ENCODE peak calls at places on chromosomes 4 and X, in seven cellular contexts. U is right lobe of liver, J is upper lobe of right lung, G is tibial artery, M is cardiac muscle cell, Z is IMR-90, R is adrenal gland. I is an unnamed sample.

GRCh38 chr4:5711479-5712184 is 631 bp downstream of the EVC start:
- DNase-seq in U (no peak), J (peak; percentile 75), G (no peak), M (peak; percentile 50), Z (peak; percentile 51), R (peak; percentile 36), I (peak; percentile 64)

GRCh38 chr4:87677731-87678130 is 27.7 kb downstream of the DMP1 start:
- DNase-seq in U (no peak), J (no peak), G (no peak), M (no peak), Z (no peak), R (no peak), I (no peak)

GRCh38 chrX:109830704-109831206 is 97.7 kb upstream of the ACSL4 start:
- DNase-seq in U (no peak), J (no peak), G (no peak), M (peak; percentile 74), Z (peak; percentile 75), R (no peak), I (no peak)

GRCh38 chrX:58025979-58026378 is 115.7 kb upstream of the ZXDA start:
- DNase-seq in U (no peak), J (no peak), G (no peak), M (peak; percentile 2), Z (peak; percentile 25), R (peak; percentile 34), I (no peak)

GRCh38 chr4:624705-625590 is at the start of gene PDE6B:
- DNase-seq in U (peak; percentile 24), J (no peak), G (peak; percentile 39), M (no peak), Z (no peak), R (no peak), I (no peak)

GRCh38 chr4:33316033-33316432 is 2595.9 kb downstream of the PCDH7 start:
- DNase-seq in U (no peak), J (no peak), G (no peak), M (peak; percentile 0), Z (no peak), R (no peak), I (no peak)

GRCh38 chr4:4397441-4397819 is 10.5 kb downstream of the NSG1 start:
- DNase-seq in U (no peak), J (no peak), G (no peak), M (no peak), Z (no peak), R (no peak), I (no peak)

GRCh38 chr4:145840162-145840768 is 98.4 kb downstream of the ZNF827 start:
- DNase-seq in U (no peak), J (no peak), G (no peak), M (peak; percentile 67), Z (peak; percentile 38), R (peak; percentile 18), I (no peak)

GRCh38 chrX:1601051-1601767 is 9.8 kb downstream of the AKAP17A start:
- DNase-seq in U (no peak), J (peak; percentile 58), G (peak; percentile 64), M (no peak), Z (no peak), R (peak; percentile 4), I (no peak)

GRCh38 chrX:129932137-129932791 is 26.3 kb downstream of the UTP14A start:
- DNase-seq in U (peak; percentile 88), J (peak; percentile 96), G (peak; percentile 96), M (peak; percentile 93), Z (peak; percentile 81), R (peak; percentile 95), I (peak; percentile 92)

GRCh38 chrX:2504706-2505332 is 4.0 kb upstream of the DHRSX start:
- DNase-seq in U (peak; percentile 33), J (no peak), G (no peak), M (no peak), Z (no peak), R (no peak), I (no peak)

GRCh38 chr4:105436414-105436813 is 37.4 kb downstream of the PPA2 start:
- DNase-seq in U (no peak), J (no peak), G (no peak), M (no peak), Z (no peak), R (no peak), I (no peak)

GRCh38 chr4:83328486-83328885 is 6.2 kb downstream of the HPSE start:
- DNase-seq in U (no peak), J (no peak), G (no peak), M (peak; percentile 9), Z (no peak), R (no peak), I (no peak)

GRCh38 chrX:22559506-22559905 is 286.8 kb downstream of the CBLL2 start:
- DNase-seq in U (no peak), J (no peak), G (no peak), M (no peak), Z (peak; percentile 19), R (no peak), I (no peak)

GRCh38 chrX:132059973-132060540 is 37.0 kb downstream of the STK26 start:
- DNase-seq in U (no peak), J (no peak), G (no peak), M (no peak), Z (no peak), R (no peak), I (no peak)

GRCh38 chrX:70041993-70042392 is 7.7 kb downstream of the AWAT2 start:
- DNase-seq in U (no peak), J (no peak), G (no peak), M (no peak), Z (no peak), R (no peak), I (no peak)

GRCh38 chr4:113467581-113467980 is 294.0 kb downstream of the CAMK2D start:
- DNase-seq in U (no peak), J (no peak), G (no peak), M (peak; percentile 76), Z (peak; percentile 68), R (peak; percentile 53), I (no peak)

GRCh38 chr4:76698141-76698540 is 199.8 kb downstream of the SOWAHB start:
- DNase-seq in U (no peak), J (no peak), G (no peak), M (no peak), Z (no peak), R (no peak), I (no peak)

GRCh38 chr4:949656-950055 is 17.4 kb downstream of the TMEM175 start:
- DNase-seq in U (no peak), J (peak; percentile 38), G (peak; percentile 39), M (no peak), Z (no peak), R (no peak), I (no peak)

GRCh38 chrX:17738002-17738713 is 865 bp downstream of the SCML1 start:
- DNase-seq in U (peak; percentile 60), J (peak; percentile 74), G (peak; percentile 77), M (peak; percentile 5), Z (peak; percentile 24), R (peak; percentile 67), I (peak; percentile 68)
- H3K4me3 ChIP-seq in U (peak overlapping the region; percentile 59), J (peak overlapping the region; percentile 66), G (peak overlapping the region; percentile 74), M (peak overlapping the region; percentile 54), Z (peak overlapping the region; percentile 89), R (peak overlapping the region; percentile 56), I (peak overlapping the region; percentile 87)

GRCh38 chr4:183841001-183841400 is 64.1 kb upstream of the STOX2 start:
- DNase-seq in U (no peak), J (no peak), G (no peak), M (no peak), Z (no peak), R (no peak), I (no peak)

GRCh38 chr4:183840311-183840710 is 64.8 kb upstream of the STOX2 start:
- DNase-seq in U (peak; percentile 82), J (peak; percentile 84), G (peak; percentile 82), M (peak; percentile 87), Z (peak; percentile 78), R (peak; percentile 84), I (peak; percentile 54)

GRCh38 chr4:183846951-183847350 is 58.2 kb upstream of the STOX2 start:
- DNase-seq in U (no peak), J (no peak), G (no peak), M (no peak), Z (no peak), R (no peak), I (no peak)

GRCh38 chr4:183838987-183839712 is 66.0 kb upstream of the STOX2 start:
- DNase-seq in U (no peak), J (no peak), G (no peak), M (peak; percentile 47), Z (peak; percentile 15), R (no peak), I (no peak)

GRCh38 chr4:183842134-183842838 is 62.8 kb upstream of the STOX2 start:
- DNase-seq in U (no peak), J (no peak), G (no peak), M (no peak), Z (no peak), R (no peak), I (no peak)
- H3K9me3 ChIP-seq in U (no peaks in the 10 kb centered on the region), J (peaks cover 6% of the 10 kb centered on the region), G (no peaks in the 10 kb centered on the region), M (no peaks in the 10 kb centered on the region), Z (peaks cover 3% of the 10 kb centered on the region), R (no peaks in the 10 kb centered on the region), I (peaks cover 2% of the 10 kb centered on the region)

GRCh38 chr4:153398713-153399112 is 54.2 kb downstream of the MND1 start:
- DNase-seq in U (no peak), J (no peak), G (no peak), M (no peak), Z (no peak), R (no peak), I (no peak)

GRCh38 chr4:153394945-153395344 is 50.5 kb downstream of the MND1 start:
- DNase-seq in U (no peak), J (no peak), G (no peak), M (no peak), Z (peak; percentile 32), R (no peak), I (no peak)

GRCh38 chr4:153399358-153399757 is 54.9 kb downstream of the MND1 start:
- DNase-seq in U (no peak), J (no peak), G (no peak), M (no peak), Z (no peak), R (no peak), I (no peak)

GRCh38 chr4:153387981-153388380 is 43.5 kb downstream of the MND1 start:
- DNase-seq in U (no peak), J (no peak), G (no peak), M (no peak), Z (no peak), R (no peak), I (no peak)

DNA sequence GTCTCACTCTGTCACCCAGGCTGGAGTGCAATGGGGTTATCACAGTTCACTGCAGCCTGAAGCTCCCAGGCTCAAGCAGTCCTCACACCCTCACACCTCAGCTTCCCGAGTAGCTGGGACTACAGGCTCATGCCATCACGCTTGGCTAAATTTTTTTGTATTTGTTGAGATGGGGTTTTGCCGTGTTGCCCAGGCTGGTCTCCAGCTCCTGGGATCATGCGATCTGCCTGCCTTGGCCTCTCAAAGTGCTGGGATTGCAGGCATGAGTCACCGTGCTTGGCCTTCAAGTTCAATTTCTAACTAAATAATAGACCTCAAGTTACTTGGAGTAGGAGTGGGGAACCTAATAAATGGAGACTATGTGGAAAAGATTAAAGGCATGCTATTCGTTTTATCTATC is 48.9 kb downstream of the MND1 start:
- DNase-seq in U (no peak), J (peak; percentile 76), G (peak; percentile 85), M (peak; percentile 43), Z (peak; percentile 85), R (peak; percentile 67), I (peak; percentile 86)
- H3K36me3 ChIP-seq in U (no peaks in the 10 kb centered on the region), J (no peaks in the 10 kb centered on the region), G (no peaks in the 10 kb centered on the region), M (no peaks in the 10 kb centered on the region), Z (no peaks in the 10 kb centered on the region), R (no peaks in the 10 kb centered on the region), I (no peaks in the 10 kb centered on the region)

DNA sequence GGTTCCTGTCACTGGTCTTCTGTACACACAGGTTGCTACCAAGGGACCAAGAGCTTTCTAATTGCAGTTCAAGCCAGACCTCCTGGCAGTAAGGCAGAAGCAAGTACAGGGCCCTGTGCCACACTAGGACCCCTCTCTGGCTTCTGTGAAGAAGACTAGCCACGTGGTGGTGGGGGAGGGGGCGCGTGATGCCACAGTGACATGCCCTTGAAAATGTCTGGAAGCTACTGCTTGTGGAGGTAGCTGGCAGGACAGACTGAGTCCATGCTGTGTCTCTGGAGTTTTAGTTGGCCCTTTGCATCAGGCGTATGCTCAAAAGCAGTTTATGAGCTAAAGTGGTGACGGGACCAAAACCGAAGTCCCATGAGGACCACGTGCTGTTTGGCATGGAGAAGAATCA is 50.9 kb downstream of the RTL5 start:
- DNase-seq in U (no peak), J (no peak), G (no peak), M (no peak), Z (no peak), R (no peak), I (no peak)
- H3K4me3 ChIP-seq in U (no peak overlapping the region), J (no peak overlapping the region), G (no peak overlapping the region), M (no peak overlapping the region), Z (no peak overlapping the region), R (no peak overlapping the region), I (no peak overlapping the region)

I was measured in MG63.